ENCODE peak calls at places on chromosomes 3 and 15, in six cellular contexts. O is colonic mucosa, V is K562, J is HCT116, W is body of pancreas, K is cardiac muscle cell. D is an unnamed sample.

GRCh38 chr15:90479656-90480055 is 50.1 kb upstream of the CRTC3 start:
- DNase-seq in J (peak), V (no peak), O (no peak), K (peak), W (peak), D (peak)

GRCh38 chr15:77014137-77015081 is 19.5 kb downstream of the PSTPIP1 start:
- DNase-seq in J (no peak), K (no peak), O (no peak), W (no peak), V (no peak), D (no peak)

GRCh38 chr3:125679258-125679657 is 84.0 kb upstream of the OSBPL11 start:
- DNase-seq in W (no peak), V (no peak), J (no peak), O (no peak), K (no peak), D (no peak)

GRCh38 chr3:168794427-168794826 is 698.7 kb upstream of the GOLIM4 start:
- DNase-seq in O (no peak), K (peak), W (no peak), V (no peak), J (no peak), D (no peak)

GRCh38 chr3:63354160-63354559 is 76.1 kb downstream of the SYNPR start:
- DNase-seq in W (no peak), O (no peak), K (no peak), J (no peak), V (no peak), D (no peak)

GRCh38 chr3:65425880-65426279 is 612.8 kb downstream of the MAGI1 start:
- DNase-seq in K (peak), O (no peak), J (no peak), W (no peak), V (no peak), D (no peak)

GRCh38 chr3:66113542-66113941 is 74.8 kb upstream of the MAGI1 start:
- DNase-seq in K (no peak), W (no peak), V (no peak), O (no peak), J (no peak), D (no peak)

GRCh38 chr3:151305778-151306157 is 10.9 kb downstream of the GPR87 start:
- DNase-seq in J (no peak), O (no peak), K (no peak), W (no peak), V (no peak), D (no peak)

GRCh38 chr3:134838599-134838998 is 43.5 kb downstream of the EPHB1 start:
- DNase-seq in W (no peak), V (peak), J (no peak), K (no peak), O (no peak), D (no peak)

GRCh38 chr3:4771238-4771637 is 208.0 kb upstream of the BHLHE40 start:
- DNase-seq in W (no peak), V (no peak), J (no peak), K (no peak), O (no peak), D (no peak)

GRCh38 chr3:183312433-183312832 is 59.4 kb downstream of the B3GNT5 start:
- DNase-seq in O (no peak), V (no peak), W (no peak), K (no peak), J (no peak), D (peak)

GRCh38 chr3:145013931-145014330 is 1042.3 kb downstream of the DIPK2A start:
- DNase-seq in W (no peak), J (no peak), O (no peak), V (no peak), K (no peak), D (no peak)

GRCh38 chr3:12831582-12831866 is 9.8 kb downstream of the RPL32 start:
- DNase-seq in V (no peak), K (no peak), W (no peak), J (no peak), O (no peak), D (no peak)

GRCh38 chr15:31212956-31213694 is 111.6 kb upstream of the TRPM1 start:
- DNase-seq in J (no peak), W (no peak), V (no peak), K (no peak), O (peak), D (no peak)

GRCh38 chr3:98741121-98741716 is 21.9 kb upstream of the ST3GAL6 start:
- DNase-seq in K (peak), O (no peak), J (no peak), W (no peak), V (no peak), D (peak)

DNA sequence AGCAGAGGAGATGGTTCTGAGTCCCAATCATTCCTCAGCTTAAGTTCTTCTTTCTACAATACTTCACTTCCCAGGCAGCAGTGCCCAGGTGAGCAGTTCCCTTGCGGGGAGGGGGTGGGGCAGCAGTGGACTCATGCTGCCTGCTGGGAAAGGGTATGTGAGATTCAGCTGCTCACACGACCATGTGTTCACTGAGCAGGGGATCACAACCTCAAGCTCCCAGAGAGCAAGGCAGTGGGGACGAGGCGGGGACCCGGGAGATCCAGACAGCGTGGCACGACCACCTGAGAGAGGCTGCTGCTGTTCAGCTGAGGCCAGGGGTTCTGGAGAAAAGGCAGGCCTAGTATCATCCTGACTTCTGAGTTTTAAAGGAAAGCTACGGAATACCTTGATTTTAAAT is 166.6 kb downstream of the XXYLT1 start:
- DNase-seq in W (no peak), O (no peak), V (no peak), J (no peak), K (no peak), D (no peak)
- H3K27ac ChIP-seq in W (no peak), O (no peak), V (no peak), J (no peak), K (no peak), D (no peak)

GRCh38 chr15:36921484-36922091 is 178.8 kb downstream of the MEIS2 start:
- DNase-seq in J (no peak), W (no peak), O (no peak), K (no peak), V (no peak), D (no peak)
- H3K27ac ChIP-seq in J (no peak), W (no peak), O (no peak), K (peak), V (no peak), D (no peak)

GRCh38 chr3:46501702-46502101 is 3.9 kb downstream of the RTP3 start:
- DNase-seq in O (no peak), V (no peak), W (no peak), J (no peak), K (no peak), D (no peak)
- H3K27ac ChIP-seq in O (no peak), V (no peak), W (no peak), J (no peak), K (no peak), D (no peak)

GRCh38 chr3:20052851-20053250 is 12.6 kb downstream of the KAT2B start:
- DNase-seq in K (no peak), W (no peak), J (no peak), O (no peak), V (no peak), D (no peak)

GRCh38 chr3:20055020-20055775 is 15.0 kb downstream of the KAT2B start:
- DNase-seq in V (no peak), K (no peak), O (no peak), J (no peak), W (no peak), D (no peak)

GRCh38 chr3:20056727-20057611 is 16.7 kb downstream of the KAT2B start:
- DNase-seq in K (peak), O (no peak), V (no peak), W (no peak), J (no peak), D (peak)

GRCh38 chr3:20057612-20058180 is 17.4 kb downstream of the KAT2B start:
- DNase-seq in K (peak), O (no peak), J (no peak), V (no peak), W (no peak), D (no peak)

DNA sequence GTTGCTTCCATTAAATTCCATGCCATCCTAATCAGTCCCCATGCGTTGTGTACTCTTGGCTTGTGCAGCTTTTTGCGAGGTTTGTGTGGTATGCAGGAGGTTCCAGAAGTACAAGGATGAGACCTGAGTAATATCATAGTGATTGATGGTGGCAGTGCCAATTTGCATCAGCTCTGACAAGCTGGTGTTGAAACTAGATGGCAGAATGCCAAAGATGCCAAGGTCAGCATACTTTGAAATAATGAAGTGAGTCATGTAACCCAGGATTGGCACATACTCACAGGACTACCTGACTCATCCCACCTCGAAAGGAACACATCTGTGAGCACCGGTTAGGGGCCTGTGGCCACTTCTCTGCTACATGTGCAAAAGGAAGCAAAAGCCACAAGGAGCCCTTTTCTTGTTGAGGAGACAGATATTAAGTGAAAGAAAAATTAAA is 14.3 kb downstream of the KAT2B start:
- DNase-seq in J (peak), K (peak), W (peak), V (no peak), O (peak), D (peak)
- H3K27ac ChIP-seq in J (no peak), K (no peak), W (no peak), V (no peak), O (no peak), D (peak)

GRCh38 chr3:58398669-58399333 is 34.8 kb downstream of the PDHB start:
- DNase-seq in V (no peak), O (no peak), J (no peak), K (no peak), W (no peak), D (no peak)
- H3K27ac ChIP-seq in V (no peak), O (no peak), J (no peak), K (peak), W (no peak), D (no peak)

D was measured in foreskin keratinocyte.